ENCODE peak calls at places on chromosomes 7 and 10, in seven cellular contexts. H is neuronal stem cell, K is HepG2, C is H1, P is astrocyte, R is endothelial cell of umbilical vein, V is H9. J is an unnamed sample.

GRCh38 chr10:50501478-50501877 is 122.3 kb downstream of the SGMS1 start:
- DNase-seq in K (peak), V (no peak), R (no peak), P (peak), H (no peak), C (no peak), J (peak)

GRCh38 chr10:47277352-47278151 is 22.4 kb upstream of the GDF10 start:
- DNase-seq in K (no peak), V (no peak), H (no peak), R (no peak), C (no peak), P (no peak), J (no peak)

GRCh38 chr7:150863946-150864345 is 11.6 kb downstream of the AOC1 start:
- DNase-seq in H (no peak), P (no peak), K (no peak), V (no peak), C (no peak), R (no peak), J (no peak)

GRCh38 chr10:103661198-103661950 is 167.9 kb downstream of the NEURL1 start:
- DNase-seq in K (peak), C (peak), R (no peak), V (peak), P (peak), H (peak), J (peak)

GRCh38 chr10:119480667-119481066 is 61.9 kb downstream of the RGS10 start:
- DNase-seq in C (no peak), R (peak), H (no peak), V (no peak), K (no peak), P (no peak), J (no peak)

GRCh38 chr7:74344128-74344496 is 54.9 kb downstream of the CLIP2 start:
- DNase-seq in H (no peak), P (peak), R (no peak), C (no peak), K (no peak), V (no peak), J (peak)

GRCh38 chr7:155257482-155258232 is 40.0 kb upstream of the INSIG1 start:
- DNase-seq in C (no peak), R (peak), H (no peak), P (peak), V (no peak), K (no peak), J (peak)

GRCh38 chr10:124646483-124647352 is 97.5 kb downstream of the FAM53B start:
- DNase-seq in K (peak), R (peak), C (no peak), V (no peak), P (peak), H (no peak), J (peak)

GRCh38 chr10:103507235-103508191 is 14.0 kb downstream of the NEURL1 start:
- DNase-seq in R (no peak), V (peak), C (no peak), H (no peak), K (no peak), P (no peak), J (no peak)

GRCh38 chr10:132345345-132345744 is 13.4 kb downstream of the LRRC27 start:
- DNase-seq in C (no peak), V (no peak), P (no peak), H (no peak), R (no peak), K (peak), J (no peak)

GRCh38 chr7:922334-923107 is 32.0 kb downstream of the ADAP1 start:
- DNase-seq in H (no peak), K (no peak), C (no peak), P (no peak), V (no peak), R (no peak), J (no peak)

GRCh38 chr7:151978616-151979015 is 22.4 kb downstream of the GALNTL5 start:
- DNase-seq in V (no peak), P (no peak), K (no peak), H (no peak), C (no peak), R (no peak), J (no peak)

GRCh38 chr7:601573-602340 is 82.1 kb upstream of the PDGFA start:
- DNase-seq in R (peak), H (no peak), V (no peak), K (no peak), C (no peak), P (no peak), J (peak)

GRCh38 chr7:32001948-32002347 is 68.3 kb downstream of the PDE1C start:
- DNase-seq in K (no peak), R (no peak), H (no peak), C (no peak), V (no peak), P (no peak), J (no peak)

GRCh38 chr7:116584721-116585120 is 59.9 kb downstream of the CAV1 start:
- DNase-seq in R (no peak), H (no peak), V (no peak), C (no peak), P (peak), K (no peak), J (peak)
- H3K9ac ChIP-seq in R (no peak), H (no peak), V (no peak), C (no peak), P (no peak), K (no peak), J (no peak)

DNA sequence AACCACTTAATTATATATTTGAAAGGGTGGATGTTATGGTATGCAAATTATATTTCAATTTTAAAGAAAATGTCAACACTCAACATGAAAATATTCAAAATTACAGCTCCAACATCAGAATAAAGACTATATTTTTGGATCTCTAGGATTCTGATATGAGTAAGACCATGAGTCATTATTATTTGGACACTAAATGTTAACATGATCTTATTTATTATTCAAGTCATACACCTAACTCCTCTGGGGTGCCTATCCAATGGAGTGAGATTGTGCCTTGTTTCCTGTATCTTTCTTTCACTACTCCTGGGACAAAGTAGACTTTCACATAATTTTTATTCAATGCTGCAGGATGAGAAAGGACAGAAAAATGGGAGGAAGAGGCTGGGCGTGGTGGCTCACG is 135.2 kb upstream of the PRSS1 start:
- DNase-seq in P (no peak), V (no peak), K (no peak), R (no peak), C (no peak), H (no peak), J (peak)
- H3K27ac ChIP-seq in P (no peak), V (no peak), K (no peak), R (no peak), C (no peak), H (no peak), J (no peak)

DNA sequence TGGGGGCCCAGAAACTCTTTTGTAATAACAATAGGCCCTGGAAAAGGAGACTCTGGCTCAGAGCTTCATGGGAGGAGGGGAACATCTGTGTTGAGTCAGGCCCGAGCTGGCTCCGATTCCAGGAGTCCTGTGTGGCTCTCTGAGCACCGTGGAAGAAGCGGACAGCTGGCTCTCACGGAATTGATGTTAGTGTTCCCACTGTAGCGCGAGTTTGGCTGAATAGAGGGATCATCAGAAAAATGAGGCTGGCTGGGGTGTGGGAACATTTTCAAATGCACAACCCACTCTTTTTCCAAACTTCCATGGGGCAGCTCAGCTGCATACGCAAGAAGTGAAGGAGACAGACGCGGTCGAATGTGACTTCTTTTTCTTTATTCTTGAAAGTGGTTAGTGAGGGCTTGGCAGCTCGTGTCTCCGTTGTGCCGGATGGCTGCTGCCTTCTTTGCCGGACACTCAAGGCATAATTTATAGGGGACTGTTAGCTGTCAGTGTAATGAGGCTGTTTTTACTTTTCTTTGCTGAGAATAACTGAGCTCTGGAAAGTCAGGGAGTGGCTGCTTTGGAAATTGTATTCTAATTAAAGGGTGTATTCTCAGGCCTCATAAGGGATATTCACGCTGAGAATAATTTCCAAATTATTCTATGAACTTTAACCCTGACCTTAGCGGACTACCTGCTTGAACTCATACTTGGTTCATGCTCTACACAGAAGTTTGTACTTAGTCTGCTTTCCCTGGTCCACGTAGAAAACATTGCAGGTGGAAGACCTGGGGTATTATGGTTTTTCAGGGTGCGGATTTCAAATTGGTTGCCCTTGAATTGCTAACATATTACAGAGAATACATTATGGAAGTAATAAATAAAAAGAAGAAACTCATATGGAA is 23.1 kb downstream of the MDFIC start:
- DNase-seq in R (peak), P (peak), H (peak), K (no peak), V (peak), C (no peak), J (peak)
- H3K9ac ChIP-seq in R (no peak), P (peak), H (no peak), K (no peak), V (no peak), C (peak), J (peak)

GRCh38 chr7:35738889-35739288 is 44.0 kb upstream of the HERPUD2 start:
- DNase-seq in K (no peak), V (no peak), C (no peak), P (no peak), R (no peak), H (no peak), J (no peak)

GRCh38 chr7:35734001-35734483 is 39.1 kb upstream of the HERPUD2 start:
- DNase-seq in C (no peak), K (peak), R (no peak), V (no peak), H (no peak), P (no peak), J (no peak)

GRCh38 chr7:35731349-35731748 is 36.4 kb upstream of the HERPUD2 start:
- DNase-seq in P (no peak), C (no peak), K (peak), R (no peak), V (no peak), H (no peak), J (no peak)

GRCh38 chr7:35736725-35737124 is 41.8 kb upstream of the HERPUD2 start:
- DNase-seq in P (peak), C (no peak), R (no peak), K (peak), V (no peak), H (no peak), J (no peak)

DNA sequence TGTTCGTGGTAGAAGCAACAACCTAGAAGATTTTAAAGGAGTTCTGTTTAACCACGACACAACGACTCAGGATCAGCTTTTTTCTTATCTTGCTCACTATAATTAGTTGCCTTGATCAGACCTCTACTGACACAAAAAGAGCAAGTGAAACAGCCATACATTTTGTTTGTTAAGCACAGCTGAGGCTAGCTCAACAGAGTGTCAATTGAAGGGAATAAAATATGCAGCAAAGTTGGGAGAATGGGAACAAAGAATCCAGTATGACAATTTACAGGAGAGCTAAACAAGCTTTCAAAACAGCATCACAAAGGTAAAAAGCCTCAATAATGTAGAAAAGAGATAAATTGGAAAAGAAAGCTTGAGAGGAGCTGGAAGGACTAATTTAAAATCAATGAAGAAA is 40.5 kb upstream of the HERPUD2 start:
- DNase-seq in H (no peak), P (no peak), V (no peak), R (no peak), C (no peak), K (no peak), J (no peak)
- H3K27ac ChIP-seq in H (no peak), P (no peak), V (no peak), R (no peak), C (no peak), K (no peak), J (no peak)

GRCh38 chr7:2523941-2524807 is 4.6 kb downstream of the LFNG start:
- DNase-seq in K (peak), V (peak), H (peak), C (no peak), R (peak), P (peak), J (peak)
- H3K9ac ChIP-seq in K (no peak), V (no peak), H (peak), C (peak), R (peak), P (peak), J (peak)

GRCh38 chr10:99881371-99881770 is 98.9 kb downstream of the ABCC2 start:
- DNase-seq in V (no peak), R (no peak), K (no peak), C (no peak), H (no peak), P (no peak), J (no peak)

GRCh38 chr10:99874341-99875085 is 92.1 kb downstream of the ABCC2 start:
- DNase-seq in P (no peak), H (no peak), R (no peak), V (no peak), C (no peak), K (no peak), J (no peak)

GRCh38 chr10:99875473-99875872 is 93.0 kb downstream of the ABCC2 start:
- DNase-seq in V (no peak), P (no peak), R (no peak), K (no peak), C (no peak), H (no peak), J (peak)

GRCh38 chr10:99883523-99883922 is 101.1 kb downstream of the ABCC2 start:
- DNase-seq in C (no peak), H (no peak), V (no peak), R (no peak), K (no peak), P (no peak), J (no peak)

DNA sequence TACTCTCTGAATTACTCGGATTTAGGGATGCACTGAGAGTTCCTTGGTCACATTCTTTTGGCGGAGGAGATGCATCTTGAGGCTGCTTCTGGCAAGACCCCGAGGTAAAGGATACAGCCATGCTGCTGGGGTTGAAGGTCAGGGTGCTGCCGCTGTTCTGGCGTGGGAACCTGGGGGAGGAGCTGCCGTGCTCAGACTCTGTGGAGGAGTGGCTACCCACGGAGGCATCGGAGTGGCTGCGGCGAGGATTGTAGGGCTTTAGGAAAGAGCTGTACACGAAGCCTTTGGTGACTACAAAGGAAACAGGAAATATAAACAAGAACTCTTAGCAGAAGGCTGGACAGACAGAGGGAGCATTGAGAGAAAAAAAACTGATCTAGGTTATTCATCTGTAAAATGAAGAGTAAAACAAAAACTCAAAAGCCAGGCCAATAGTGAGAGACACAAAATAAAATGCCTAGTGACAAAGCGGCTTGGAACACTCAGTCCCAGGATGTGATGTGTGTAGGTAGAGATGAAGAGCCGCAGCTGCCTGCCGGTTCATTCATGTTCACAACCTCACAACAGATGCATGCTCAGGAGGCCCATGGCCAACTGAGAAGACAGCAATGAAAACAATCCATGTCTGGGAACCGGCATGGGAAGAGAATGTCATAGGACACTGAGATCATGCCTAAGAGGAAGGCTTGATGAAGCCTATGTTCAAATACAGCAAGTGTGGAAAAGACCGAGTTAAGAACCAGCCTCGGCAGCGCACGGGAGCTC is 97.8 kb downstream of the ABCC2 start:
- DNase-seq in C (no peak), V (no peak), R (peak), H (no peak), K (no peak), P (no peak), J (no peak)
- H3K27ac ChIP-seq in C (no peak), V (no peak), R (peak), H (no peak), K (no peak), P (no peak), J (peak)

GRCh38 chr10:114343623-114344306 is 60.5 kb downstream of the AFAP1L2 start:
- DNase-seq in C (no peak), H (no peak), R (peak), P (no peak), V (no peak), K (no peak), J (peak)

GRCh38 chr10:114347791-114348190 is 56.5 kb downstream of the AFAP1L2 start:
- DNase-seq in H (no peak), P (no peak), V (no peak), K (no peak), C (no peak), R (no peak), J (no peak)

GRCh38 chr10:114345701-114346100 is 58.6 kb downstream of the AFAP1L2 start:
- DNase-seq in V (no peak), K (no peak), C (no peak), P (no peak), H (no peak), R (no peak), J (no peak)

GRCh38 chr10:114347191-114347739 is 57.0 kb downstream of the AFAP1L2 start:
- DNase-seq in P (no peak), H (no peak), K (no peak), C (no peak), V (no peak), R (no peak), J (peak)

GRCh38 chr10:114346176-114347031 is 57.9 kb downstream of the AFAP1L2 start:
- DNase-seq in C (no peak), R (no peak), P (no peak), V (no peak), H (no peak), K (no peak), J (no peak)
- H3K9ac ChIP-seq in C (no peak), R (no peak), P (no peak), V (no peak), H (no peak), K (no peak), J (no peak)

GRCh38 chr10:84156009-84156408 is 16.7 kb downstream of the GHITM start:
- DNase-seq in K (no peak), P (no peak), V (no peak), C (no peak), R (no peak), H (no peak), J (no peak)
- H3K27ac ChIP-seq in K (no peak), P (no peak), V (no peak), C (no peak), R (no peak), H (no peak), J (no peak)